ENCODE peak calls at places on chromosome 16, in four cellular contexts. Q, H, C and T are unnamed samples.

GRCh38 chr16:79061199-79061598 is 539.3 kb downstream of the MAF start:
- DNase-seq in Q (no peak), H (no peak), C (no peak), T (no peak)

GRCh38 chr16:11795887-11796226 is 1.2 kb downstream of the ZC3H7A start:
- DNase-seq in Q (no peak), C (no peak), H (no peak), T (no peak)

GRCh38 chr16:84479716-84480450 is 24.6 kb downstream of the MEAK7 start:
- DNase-seq in Q (no peak), H (no peak), C (no peak), T (no peak)

GRCh38 chr16:86044881-86045600 is 146.1 kb downstream of the IRF8 start:
- DNase-seq in H (no peak), C (no peak), Q (no peak), T (no peak)

GRCh38 chr16:49529646-49530045 is 156.0 kb downstream of the C16orf78 start:
- DNase-seq in Q (no peak), H (peak), C (no peak), T (no peak)

GRCh38 chr16:85051067-85051709 is 23.6 kb downstream of the KIAA0513 start:
- DNase-seq in Q (no peak), H (no peak), C (no peak), T (no peak)

GRCh38 chr16:86087561-86088230 is 188.7 kb downstream of the IRF8 start:
- DNase-seq in Q (no peak), H (no peak), C (no peak), T (no peak)

GRCh38 chr16:88343276-88343791 is 39.4 kb upstream of the ZNF469 start:
- DNase-seq in Q (no peak), H (no peak), C (no peak), T (no peak)

GRCh38 chr16:11670171-11671131 is 2.2 kb downstream of the SNN start:
- DNase-seq in C (no peak), H (peak), Q (no peak), T (no peak)

GRCh38 chr16:81480856-81481821 is 36.5 kb downstream of the CMIP start:
- DNase-seq in H (peak), Q (peak), C (no peak), T (no peak)

GRCh38 chr16:89106533-89107208 is 13.0 kb downstream of the ACSF3 start:
- DNase-seq in Q (no peak), C (no peak), H (no peak), T (no peak)

GRCh38 chr16:4767872-4768548 is 1.0 kb upstream of the ZNF500 start:
- DNase-seq in H (peak), C (no peak), Q (no peak), T (no peak)

GRCh38 chr16:71895679-71896385 is 501 bp downstream of the IST1 start:
- DNase-seq in Q (no peak), H (no peak), C (no peak), T (peak)

GRCh38 chr16:79176987-79177386 is 423.6 kb downstream of the MAF start:
- DNase-seq in Q (no peak), C (no peak), H (no peak), T (no peak)

GRCh38 chr16:67169011-67169451 is 1.3 kb upstream of the NOL3 start:
- DNase-seq in Q (no peak), H (no peak), C (no peak), T (no peak)

GRCh38 chr16:4365014-4365406 is 6.6 kb upstream of the VASN start:
- DNase-seq in Q (no peak), H (peak), C (no peak), T (no peak)

GRCh38 chr16:58200398-58200797 is 2.5 kb upstream of the CSNK2A2 start:
- DNase-seq in H (no peak), C (no peak), Q (no peak), T (no peak)

GRCh38 chr16:3578121-3578520 is 918 bp upstream of the NLRC3 start:
- DNase-seq in C (no peak), H (peak), Q (no peak), T (no peak)

GRCh38 chr16:75794426-75794825 is 68.1 kb upstream of the CPHXL start:
- DNase-seq in H (no peak), Q (no peak), C (no peak), T (no peak)

GRCh38 chr16:87679593-87680271 is 77.4 kb downstream of the JPH3 start:
- DNase-seq in H (no peak), Q (no peak), C (no peak), T (no peak)

GRCh38 chr16:67396775-67397450 is 3.6 kb upstream of the TPPP3 start:
- DNase-seq in C (no peak), Q (no peak), H (no peak), T (no peak)

GRCh38 chr16:4217246-4218131 is 24.4 kb downstream of the SRL start:
- DNase-seq in H (no peak), Q (no peak), C (no peak), T (peak)

GRCh38 chr16:54140057-54140787 is 146.4 kb downstream of the IRX3 start:
- DNase-seq in H (no peak), Q (peak), C (no peak), T (no peak)

GRCh38 chr16:22945361-22945760 is 131.4 kb downstream of the HS3ST2 start:
- DNase-seq in C (no peak), H (no peak), Q (no peak), T (no peak)

GRCh38 chr16:9370071-9370491 is 278.6 kb downstream of the HAPSTR1 start:
- DNase-seq in C (no peak), H (no peak), Q (no peak), T (no peak)

DNA sequence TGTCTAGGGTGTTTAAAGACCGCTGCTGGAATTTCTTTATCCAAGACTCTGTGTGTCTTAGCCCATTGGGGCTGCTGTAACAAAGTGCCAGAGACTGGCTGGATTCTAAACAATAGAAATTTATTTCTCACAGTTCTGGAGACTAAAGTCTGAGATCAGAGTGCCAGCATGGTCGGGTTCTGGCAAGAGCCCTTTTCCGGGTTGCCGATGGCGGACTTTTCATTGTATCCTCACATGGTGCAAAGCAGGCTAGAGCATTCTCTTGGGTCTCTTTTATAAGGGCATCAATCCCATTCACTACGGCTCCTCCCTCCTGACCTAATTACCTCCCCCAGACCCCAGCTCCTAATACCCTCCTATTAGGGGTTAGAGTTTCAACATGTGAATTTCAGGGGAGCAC is 9.5 kb downstream of the NLRC5 start:
- DNase-seq in C (no peak), H (no peak), Q (no peak), T (no peak)
- TF ChIP-seq SP1 in C (no peak), H (no peak), Q (no peak), T (no peak)

DNA sequence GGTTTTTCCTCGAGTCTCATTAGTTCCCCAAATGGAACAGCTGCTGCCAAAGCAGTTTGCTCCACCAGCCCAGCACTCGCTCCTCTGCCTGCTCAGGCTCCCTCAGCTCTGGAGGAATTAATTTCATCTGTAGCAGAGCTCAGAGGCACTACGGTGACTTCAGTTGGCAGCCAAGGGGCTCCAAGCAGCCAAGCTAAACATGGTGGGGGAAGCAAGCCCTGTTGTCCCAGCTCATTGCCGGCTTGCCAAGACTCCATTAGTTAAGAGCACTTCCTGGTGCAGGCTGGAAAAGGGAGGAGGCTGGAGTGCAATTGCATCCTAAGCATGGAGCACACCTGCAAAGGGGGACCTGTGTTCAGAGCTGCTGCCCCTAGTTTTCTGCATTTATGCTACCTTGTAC is 78.7 kb upstream of the GPRC5B start:
- DNase-seq in H (no peak), C (no peak), Q (no peak), T (no peak)
- TF ChIP-seq SUZ12 in H (no peak), C (no peak), Q (no peak), T (no peak)

GRCh38 chr16:2343211-2343610 is 2.7 kb upstream of the ABCA3 start:
- DNase-seq in H (no peak), Q (no peak), C (no peak), T (no peak)

GRCh38 chr16:2337431-2338296 is 2.9 kb downstream of the ABCA3 start:
- DNase-seq in Q (no peak), C (no peak), H (no peak), T (no peak)

GRCh38 chr16:2340564-2341455 is at the start of gene ABCA3:
- DNase-seq in C (peak), H (peak), Q (peak), T (peak)

GRCh38 chr16:2339521-2340484 is 725 bp downstream of the ABCA3 start:
- DNase-seq in H (no peak), C (no peak), Q (peak), T (peak)

DNA sequence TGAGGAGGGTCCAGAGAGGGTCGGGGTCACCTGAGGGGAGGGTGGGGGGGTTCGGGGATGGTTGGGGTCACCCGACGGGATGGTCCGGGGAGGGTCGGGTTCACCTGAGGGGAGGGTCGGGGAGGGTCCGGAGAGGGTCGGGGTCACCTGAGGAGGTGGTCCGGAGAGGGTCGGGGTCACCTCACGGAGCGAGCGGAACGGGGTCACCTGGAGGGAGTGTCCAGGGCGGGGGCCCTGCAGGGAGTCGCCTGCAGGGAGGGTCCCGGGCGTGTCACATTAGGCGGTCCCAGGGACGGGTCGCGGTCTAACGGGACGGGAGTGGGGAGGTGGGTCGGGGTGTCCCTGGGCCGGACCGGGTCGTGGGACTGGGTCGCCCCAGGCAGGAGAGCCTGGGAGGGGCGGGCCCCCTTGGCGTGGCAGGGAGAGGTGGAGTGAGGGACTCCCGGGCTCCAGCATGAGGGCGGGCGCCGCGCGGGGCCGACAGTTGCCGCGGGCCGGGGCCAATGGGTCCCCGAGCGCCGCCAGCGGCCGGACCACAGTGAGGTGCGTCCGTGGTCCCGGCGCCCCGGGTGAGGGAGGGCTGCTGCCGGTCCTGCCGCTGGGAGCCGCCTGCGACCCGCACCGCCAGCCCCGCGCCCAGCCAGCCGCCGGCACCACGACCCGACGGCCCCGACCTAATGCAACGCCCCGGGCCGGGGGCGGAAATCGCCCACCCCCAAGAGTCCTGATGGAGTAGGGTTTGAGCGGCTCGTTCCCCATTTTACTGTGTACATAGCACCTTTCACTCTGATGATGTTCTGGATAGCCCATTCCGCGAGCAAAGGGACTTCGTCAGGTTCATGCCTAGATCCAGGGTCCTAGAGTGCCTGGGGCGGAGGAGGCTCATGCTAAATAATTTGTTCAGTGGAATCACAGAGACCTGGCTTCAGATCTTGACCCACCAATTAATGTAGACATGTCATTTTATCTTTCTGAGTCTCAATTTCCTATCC is 1.2 kb upstream of the ABCA3 start:
- DNase-seq in H (no peak), C (no peak), Q (no peak), T (no peak)
- TF ChIP-seq SP1 in H (no peak), C (no peak), Q (no peak), T (no peak)

GRCh38 chr16:73714976-73715375 is 581.6 kb upstream of the PSMD7 start:
- DNase-seq in Q (no peak), H (no peak), C (no peak), T (no peak)

GRCh38 chr16:73713301-73713700 is 583.3 kb upstream of the PSMD7 start:
- DNase-seq in C (no peak), Q (no peak), H (no peak), T (no peak)

GRCh38 chr16:73710526-73710925 is 586.1 kb upstream of the PSMD7 start:
- DNase-seq in H (no peak), C (no peak), Q (no peak), T (no peak)

GRCh38 chr16:73711441-73712080 is 585.1 kb upstream of the PSMD7 start:
- DNase-seq in C (no peak), H (no peak), Q (no peak), T (no peak)

GRCh38 chr16:73713817-73714495 is 582.7 kb upstream of the PSMD7 start:
- DNase-seq in Q (peak), C (no peak), H (no peak), T (peak)
- TF ChIP-seq SUZ12 in Q (no peak), C (no peak), H (no peak), T (no peak)

DNA sequence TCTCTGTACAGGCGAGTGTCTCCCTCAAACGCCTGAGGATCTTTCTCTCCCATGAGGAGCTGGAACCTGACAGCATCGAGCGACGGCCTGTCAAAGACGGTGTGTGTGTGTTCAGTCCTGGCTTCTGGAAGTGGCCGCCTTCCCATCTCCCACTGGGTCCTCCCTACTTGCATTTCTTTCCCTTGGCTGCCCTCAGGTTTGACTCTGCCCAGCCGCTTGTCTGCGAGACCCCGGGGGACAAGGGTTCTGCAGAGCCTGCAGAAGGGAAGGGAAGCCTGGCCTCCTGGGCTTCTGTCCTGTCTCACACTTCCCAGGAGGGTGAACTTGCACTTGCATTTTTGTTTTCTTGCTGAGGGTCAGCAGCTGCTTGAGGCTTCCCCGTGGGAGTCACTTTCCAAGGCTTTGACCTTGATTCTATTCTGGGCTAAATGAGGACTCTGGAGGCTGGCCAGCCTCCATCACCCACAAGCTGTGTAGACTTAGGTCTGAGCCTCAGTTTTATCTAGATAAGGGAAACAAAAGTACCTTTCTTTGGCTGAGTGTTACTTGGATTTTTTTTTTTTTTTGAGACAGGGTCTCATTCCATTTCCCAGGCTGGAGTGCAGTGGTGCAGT is 122.3 kb downstream of the ABCC1 start:
- DNase-seq in C (no peak), H (no peak), Q (peak), T (no peak)
- TF ChIP-seq SP1 in C (no peak), H (no peak), Q (no peak), T (no peak)

DNA sequence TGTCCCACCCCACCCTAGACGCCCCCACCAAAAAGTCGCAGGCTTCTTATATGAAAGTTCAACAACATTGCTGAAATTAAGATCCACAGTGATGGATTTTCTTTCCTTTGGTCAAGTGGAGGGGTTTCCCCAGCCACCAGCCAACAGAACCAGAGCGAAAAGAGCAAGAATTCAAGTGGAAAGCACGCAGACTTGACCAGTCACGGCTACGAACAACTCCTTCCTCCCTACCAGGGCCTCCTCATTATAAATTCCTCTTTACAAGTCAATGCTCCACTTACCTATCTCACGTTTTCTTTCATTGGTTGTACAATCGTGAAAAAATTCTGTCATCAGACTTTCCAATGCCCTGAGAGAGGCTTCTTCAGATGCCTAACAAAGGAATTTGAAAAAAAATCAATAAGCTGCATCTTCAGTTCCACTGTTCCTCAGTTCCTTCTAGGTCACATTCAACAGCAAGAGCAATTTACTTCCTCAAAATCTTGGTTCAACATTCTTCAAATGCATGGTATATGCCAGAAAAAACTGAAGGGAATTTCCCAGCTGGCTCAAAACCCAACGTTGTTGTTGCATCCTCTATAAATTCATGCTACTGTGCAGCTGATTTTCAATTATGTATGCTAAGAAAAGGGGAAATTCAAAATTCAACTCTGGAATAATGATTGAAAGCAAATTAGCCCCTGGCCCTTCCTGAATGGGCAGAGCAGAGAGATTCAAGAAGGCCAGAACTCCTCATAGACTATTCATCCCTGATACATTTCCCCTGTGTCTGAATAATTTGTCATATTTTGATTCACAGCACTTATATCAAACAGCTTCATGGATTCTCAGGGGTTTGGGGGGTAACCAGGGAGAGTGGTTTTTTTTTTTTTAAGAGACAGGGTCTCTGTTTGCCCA is 30.9 kb downstream of the XPO6 start:
- DNase-seq in Q (no peak), H (no peak), C (no peak), T (no peak)
- TF ChIP-seq SUZ12 in Q (no peak), H (no peak), C (no peak), T (no peak)

DNA sequence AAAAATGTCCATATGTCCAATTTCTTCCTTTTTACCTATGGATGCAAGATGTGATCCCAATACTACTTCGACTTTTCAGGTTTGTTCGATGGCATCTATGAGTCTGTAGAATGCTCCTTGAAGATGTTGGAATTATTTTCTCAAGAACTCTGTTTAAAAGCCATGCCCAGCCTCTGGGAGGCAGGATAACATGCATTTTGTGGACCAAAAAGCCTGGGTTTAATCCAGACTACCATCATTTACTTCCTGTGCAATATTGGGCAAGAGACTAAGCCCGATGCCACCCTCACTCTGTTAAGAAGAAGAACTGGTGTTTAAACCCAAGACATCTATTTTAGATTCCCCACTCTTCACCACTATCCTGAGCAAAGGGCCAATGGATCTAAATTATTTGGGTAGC is 42.8 kb upstream of the SALL1 start:
- DNase-seq in Q (no peak), H (no peak), C (no peak), T (no peak)
- TF ChIP-seq SP1 in Q (no peak), H (no peak), C (no peak), T (no peak)

GRCh38 chr16:83308414-83308813 is 499.4 kb upstream of the HSBP1 start:
- DNase-seq in H (no peak), C (no peak), Q (no peak), T (no peak)
- TF ChIP-seq SUZ12 in H (no peak), C (no peak), Q (no peak), T (no peak)